ENCODE peak calls at places on chromosome 14, in nine cellular contexts. E, I, V, Q, G, T, M, S and P are unnamed samples.

GRCh38 chr14:104189629-104190335 is 51.4 kb downstream of the KIF26A start:
- DNase-seq in E (no peak), I (no peak), V (no peak), Q (no peak), G (no peak), T (no peak), M (no peak), S (no peak), P (no peak)

GRCh38 chr14:22737052-22737451 is 29.4 kb upstream of the OXA1L start:
- DNase-seq in E (no peak), I (no peak), V (no peak), Q (no peak), G (no peak), T (no peak), M (no peak), S (no peak), P (no peak)

GRCh38 chr14:91872011-91872476 is 4.7 kb upstream of the TC2N start:
- DNase-seq in E (peak; percentile 91), I (no peak), V (no peak), Q (no peak), G (no peak), T (no peak), M (no peak), S (no peak), P (no peak)

GRCh38 chr14:53325176-53325806 is 172.2 kb upstream of the DDHD1 start:
- DNase-seq in E (no peak), I (no peak), V (no peak), Q (no peak), G (no peak), T (no peak), M (no peak), S (no peak), P (no peak)

GRCh38 chr14:104212206-104213095 is 74.1 kb downstream of the KIF26A start:
- DNase-seq in E (no peak), I (no peak), V (no peak), Q (no peak), G (peak; percentile 9), T (no peak), M (no peak), S (no peak), P (no peak)

GRCh38 chr14:42200951-42201350 is 594.3 kb downstream of the LRFN5 start:
- DNase-seq in E (no peak), I (no peak), V (no peak), Q (no peak), G (no peak), T (no peak), M (no peak), S (no peak), P (no peak)

GRCh38 chr14:36659010-36659821 is 2.4 kb upstream of the PAX9 start:
- DNase-seq in E (no peak), I (no peak), V (no peak), Q (no peak), G (no peak), T (no peak), M (no peak), S (no peak), P (no peak)

GRCh38 chr14:50520947-50521815 is 11.2 kb downstream of the MAP4K5 start:
- DNase-seq in E (no peak), I (peak; percentile 80), V (no peak), Q (peak; percentile 95), G (no peak), T (peak; percentile 69), M (no peak), S (no peak), P (no peak)

GRCh38 chr14:67280506-67280905 is 39.3 kb downstream of the PALS1 start:
- DNase-seq in E (no peak), I (no peak), V (no peak), Q (no peak), G (no peak), T (no peak), M (no peak), S (no peak), P (no peak)
- H3K4me3 ChIP-seq in E (no peak overlapping the region), I (no peak overlapping the region), V (no peak overlapping the region), Q (no peak overlapping the region), G (no peak overlapping the region), T (no peak overlapping the region), M (no peak overlapping the region), S (no peak overlapping the region), P (no peak overlapping the region)

GRCh38 chr14:72928872-72929271 is 2.6 kb downstream of the DCAF4 start:
- DNase-seq in E (peak; percentile 66), I (no peak), V (no peak), Q (no peak), G (no peak), T (no peak), M (no peak), S (no peak), P (no peak)

GRCh38 chr14:72924332-72924731 is 1.9 kb upstream of the DCAF4 start:
- DNase-seq in E (peak; percentile 70), I (no peak), V (no peak), Q (no peak), G (peak; percentile 31), T (no peak), M (peak; percentile 71), S (peak; percentile 65), P (no peak)

GRCh38 chr14:72925171-72925759 is 999 bp upstream of the DCAF4 start:
- DNase-seq in E (peak; percentile 68), I (no peak), V (no peak), Q (no peak), G (no peak), T (no peak), M (peak; percentile 37), S (no peak), P (no peak)

GRCh38 chr14:72926292-72927028 is at the start of gene DCAF4:
- DNase-seq in E (peak; percentile 98), I (peak; percentile 98), V (peak; percentile 99), Q (peak; percentile 100), G (peak; percentile 97), T (peak; percentile 86), M (peak; percentile 97), S (peak; percentile 96), P (peak; percentile 98)

DNA sequence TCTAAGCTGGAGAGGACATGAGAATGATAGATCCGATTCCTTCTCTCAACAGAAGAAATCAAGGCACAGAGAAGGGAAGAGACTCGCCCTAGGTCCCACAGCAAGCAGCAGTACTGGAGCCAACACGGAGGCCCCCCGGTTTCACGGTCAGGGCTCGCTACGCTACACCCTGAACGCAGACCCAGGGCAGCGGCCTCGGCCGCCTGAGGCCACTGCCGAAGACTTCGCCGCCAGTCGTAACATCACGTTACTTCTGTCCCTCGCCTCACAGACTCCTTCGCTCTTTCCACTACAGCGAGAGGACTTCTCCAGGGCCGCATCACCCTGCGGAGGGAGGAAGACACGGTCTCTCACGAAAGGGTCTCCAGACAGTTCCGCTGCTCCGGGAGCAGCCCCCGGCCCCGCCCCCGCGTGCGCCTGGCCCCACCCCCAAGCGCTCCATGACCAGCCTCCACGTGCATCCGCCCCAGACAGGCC is 411 bp upstream of the DCAF4 start:
- DNase-seq in E (no peak), I (no peak), V (no peak), Q (no peak), G (no peak), T (no peak), M (no peak), S (no peak), P (no peak)
- H3K27ac ChIP-seq in E (peak overlapping the region; percentile 84), I (peak overlapping the region; percentile 62), V (no peak overlapping the region), Q (peak overlapping the region; percentile 21), G (peak overlapping the region; percentile 85), T (peak overlapping the region; percentile 80), M (no peak overlapping the region), S (peak overlapping the region; percentile 68), P (peak overlapping the region; percentile 61)

DNA sequence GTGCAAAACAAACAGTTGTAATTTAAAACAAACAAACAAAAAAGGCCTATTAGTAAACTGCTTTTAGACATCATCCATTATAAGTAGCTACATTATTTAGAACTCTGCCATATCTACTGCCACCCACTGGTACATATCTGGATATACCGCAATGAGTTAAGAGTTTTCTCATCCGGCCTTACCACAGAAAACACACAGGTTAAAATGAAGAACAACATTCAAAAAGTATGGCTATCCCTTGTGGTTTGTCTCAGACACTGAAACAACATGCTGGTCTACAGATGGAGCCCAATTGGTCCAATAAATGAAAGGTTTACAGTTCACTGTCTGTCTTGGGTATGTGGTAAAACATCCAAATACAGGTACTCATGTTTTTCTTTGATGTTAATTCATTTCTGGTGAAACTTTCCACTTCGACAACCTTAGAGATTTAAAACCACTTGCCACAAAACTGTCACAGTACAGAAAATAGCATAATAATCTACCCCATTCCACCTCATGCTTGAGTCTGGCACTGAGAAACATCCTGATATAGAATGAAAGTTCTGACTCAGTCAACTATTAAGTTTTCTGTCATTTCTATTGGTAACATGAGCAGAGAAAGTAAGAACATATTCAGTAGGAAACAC is 354.3 kb downstream of the CEP128 start:
- DNase-seq in E (no peak), I (no peak), V (no peak), Q (peak; percentile 55), G (no peak), T (peak; percentile 17), M (no peak), S (no peak), P (no peak)
- TF ChIP-seq CTCF in E (peak; percentile 28), I (peak; percentile 38), V (peak; percentile 13), Q (peak; percentile 53), G (peak; percentile 25), T (peak; percentile 48), M (no peak), S (peak; percentile 47), P (peak; percentile 29)

DNA sequence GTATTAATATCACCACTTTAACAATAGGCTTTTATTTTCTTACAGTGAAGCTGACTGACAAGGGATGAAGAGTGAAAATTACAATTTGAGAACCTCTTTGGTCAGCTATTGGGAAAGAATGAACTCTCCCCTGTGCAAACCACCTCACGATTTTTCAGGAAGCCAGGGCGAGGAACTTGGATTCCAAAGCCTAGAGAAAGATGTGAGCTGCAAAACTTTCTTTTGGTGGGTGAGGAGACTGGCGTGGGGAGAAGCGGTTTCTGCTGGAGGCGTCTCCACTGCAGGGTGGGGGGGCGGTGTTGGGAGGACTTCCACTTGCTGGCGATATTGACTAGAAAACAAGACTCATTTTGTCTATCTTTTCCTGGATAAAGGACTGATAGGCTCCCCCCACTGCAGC is 59.3 kb upstream of the VRK1 start:
- DNase-seq in E (no peak), I (no peak), V (no peak), Q (no peak), G (no peak), T (no peak), M (no peak), S (no peak), P (no peak)
- H3K4me3 ChIP-seq in E (no peak overlapping the region), I (no peak overlapping the region), V (no peak overlapping the region), Q (no peak overlapping the region), G (no peak overlapping the region), T (no peak overlapping the region), M (no peak overlapping the region), S (no peak overlapping the region), P (no peak overlapping the region)

DNA sequence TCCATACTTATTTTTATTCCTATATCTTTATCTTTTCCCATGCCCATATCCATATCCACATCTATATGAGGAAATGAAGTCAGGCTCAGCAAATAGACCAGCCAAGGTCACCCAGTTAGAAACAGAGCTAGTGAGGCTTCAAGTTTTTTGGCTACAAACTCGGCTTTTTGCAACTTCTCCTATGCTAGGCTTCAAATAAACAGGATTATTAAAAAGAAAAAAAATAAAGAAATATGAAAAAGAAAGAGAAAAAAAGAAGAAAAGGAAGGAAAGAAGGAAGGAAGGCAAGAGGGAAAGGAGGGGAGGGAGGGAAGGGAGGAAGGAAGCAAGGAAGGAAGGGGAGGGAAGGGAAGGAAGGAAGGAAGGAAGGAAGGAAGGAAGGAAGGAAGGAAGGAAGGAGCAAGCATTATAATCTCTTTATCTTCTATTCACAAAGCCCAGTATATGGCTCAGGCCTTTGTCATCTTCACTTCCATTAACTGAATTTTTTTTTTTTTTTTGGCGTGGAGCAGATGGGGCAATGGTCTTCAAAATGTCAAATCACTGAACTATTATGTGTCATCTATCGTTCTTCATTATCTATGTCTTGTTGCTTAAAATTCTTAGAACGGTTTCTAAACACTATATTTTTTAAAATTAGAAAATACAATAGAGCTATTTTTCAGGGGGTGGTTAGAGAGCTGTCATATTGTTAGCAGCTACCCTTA is 418.2 kb downstream of the VRK1 start:
- DNase-seq in E (no peak), I (no peak), V (no peak), Q (no peak), G (no peak), T (no peak), M (no peak), S (no peak), P (no peak)
- H3K27ac ChIP-seq in E (no peak overlapping the region), I (no peak overlapping the region), V (no peak overlapping the region), Q (no peak overlapping the region), G (no peak overlapping the region), T (no peak overlapping the region), M (no peak overlapping the region), S (no peak overlapping the region), P (no peak overlapping the region)